ENCODE peak calls at places on chromosomes 16 and 17, in five cellular contexts. A, L, N, Y and C are unnamed samples.

GRCh38 chr16:8739989-8740704 is 57.3 kb downstream of the TMEM186 start:
- DNase-seq in A (no peak), L (no peak), N (no peak), Y (no peak), C (no peak)

GRCh38 chr17:41101586-41102259 is at the start of gene KRTAP4-16:
- DNase-seq in A (no peak), L (no peak), N (no peak), Y (no peak), C (no peak)

GRCh38 chr16:75160386-75160785 is 12.1 kb downstream of the ZFP1 start:
- DNase-seq in A (no peak), L (no peak), N (no peak), Y (no peak), C (no peak)

GRCh38 chr17:19332371-19333131 is 30.0 kb downstream of the B9D1 start:
- DNase-seq in A (no peak), L (no peak), N (no peak), Y (peak; percentile 43), C (no peak)

GRCh38 chr17:63434951-63435571 is 11.0 kb downstream of the CYB561 start:
- DNase-seq in A (no peak), L (no peak), N (peak; percentile 82), Y (peak; percentile 87), C (peak; percentile 76)

GRCh38 chr16:3842994-3843393 is 37.5 kb downstream of the CREBBP start:
- DNase-seq in A (no peak), L (no peak), N (no peak), Y (no peak), C (no peak)

GRCh38 chr17:51435641-51436091 is 175.3 kb downstream of the UTP18 start:
- DNase-seq in A (no peak), L (peak; percentile 52), N (peak; percentile 74), Y (peak; percentile 48), C (peak; percentile 61)

GRCh38 chr17:44086364-44087311 is 16.1 kb downstream of the G6PC3 start:
- DNase-seq in A (peak; percentile 75), L (no peak), N (peak; percentile 52), Y (no peak), C (peak; percentile 94)

GRCh38 chr17:39972271-39972670 is 8.3 kb upstream of the PSMD3 start:
- DNase-seq in A (no peak), L (no peak), N (no peak), Y (no peak), C (no peak)

GRCh38 chr16:84484579-84485254 is 19.7 kb downstream of the MEAK7 start:
- DNase-seq in A (peak; percentile 36), L (peak; percentile 32), N (no peak), Y (peak; percentile 63), C (peak; percentile 23)

GRCh38 chr16:59210955-59211541 is 476.9 kb upstream of the GOT2 start:
- DNase-seq in A (no peak), L (no peak), N (no peak), Y (no peak), C (no peak)

GRCh38 chr16:26394409-26394808 is 672.3 kb upstream of the C16orf82 start:
- DNase-seq in A (no peak), L (no peak), N (no peak), Y (no peak), C (no peak)
- H3K4me3 ChIP-seq in A (no peak overlapping the region), L (no peak overlapping the region), N (no peak overlapping the region), Y (no peak overlapping the region), C (no peak overlapping the region)

GRCh38 chr17:5241861-5242671 is 7.4 kb upstream of the SCIMP start:
- DNase-seq in A (no peak), L (peak; percentile 84), N (peak; percentile 48), Y (peak; percentile 56), C (peak; percentile 79)
- H3K4me3 ChIP-seq in A (no peak overlapping the region), L (peak overlapping the region; percentile 12), N (no peak overlapping the region), Y (no peak overlapping the region), C (no peak overlapping the region)

DNA sequence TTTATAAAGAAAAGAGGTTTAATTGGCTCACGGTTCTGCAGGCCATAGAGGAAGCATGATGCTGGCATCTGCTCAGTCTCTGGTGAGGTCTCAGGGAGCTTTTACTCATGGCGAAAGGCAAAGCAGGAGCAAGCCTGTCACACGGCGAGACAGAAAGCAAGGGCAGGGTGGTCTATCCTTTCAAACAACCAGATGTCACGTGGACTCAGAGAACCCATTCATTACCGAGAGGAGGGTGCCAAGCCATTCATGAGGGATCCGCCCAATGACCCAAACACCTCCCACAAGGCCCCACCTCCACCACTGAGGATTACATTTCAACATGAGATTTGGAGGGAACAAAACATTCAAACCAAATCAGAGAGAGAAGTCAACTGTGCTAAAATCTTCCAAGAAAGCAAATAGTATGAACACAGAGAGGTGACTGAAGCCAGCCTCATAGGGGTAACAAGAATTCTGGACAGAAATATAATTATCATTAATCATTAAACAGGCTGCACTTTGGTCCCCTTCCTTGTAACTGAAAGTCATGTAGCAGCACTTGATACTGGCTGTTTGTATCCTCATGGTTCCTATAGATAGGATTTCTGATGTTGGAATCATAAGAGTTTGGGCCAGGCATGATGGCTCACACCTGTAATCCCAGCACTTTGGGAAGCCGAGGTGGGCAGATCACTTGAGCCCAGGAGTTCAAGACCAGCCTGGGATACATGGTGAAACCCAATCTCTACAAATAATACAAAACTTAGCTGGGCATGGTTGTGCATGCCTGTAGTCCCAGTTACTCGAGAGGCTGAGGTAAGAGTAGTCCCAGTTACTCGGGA is 52.5 kb upstream of the B4GALNT2 start:
- DNase-seq in A (no peak), L (no peak), N (no peak), Y (no peak), C (no peak)
- H3K4me3 ChIP-seq in A (no peak overlapping the region), L (no peak overlapping the region), N (no peak overlapping the region), Y (no peak overlapping the region), C (no peak overlapping the region)

GRCh38 chr17:71677444-71677843 is 443.4 kb upstream of the SOX9 start:
- DNase-seq in A (no peak), L (no peak), N (no peak), Y (no peak), C (no peak)
- H3K4me3 ChIP-seq in A (no peak overlapping the region), L (no peak overlapping the region), N (no peak overlapping the region), Y (no peak overlapping the region), C (no peak overlapping the region)

GRCh38 chr16:85946680-85947510 is 47.9 kb downstream of the IRF8 start:
- DNase-seq in A (no peak), L (peak; percentile 53), N (no peak), Y (no peak), C (no peak)
- H3K4me3 ChIP-seq in A (no peak overlapping the region), L (peak overlapping the region; percentile 59), N (no peak overlapping the region), Y (peak overlapping the region; percentile 37), C (no peak overlapping the region)

GRCh38 chr16:66961065-66961744 is at the start of gene CES3:
- DNase-seq in A (peak; percentile 20), L (peak; percentile 80), N (peak; percentile 66), Y (peak; percentile 91), C (peak; percentile 41)
- H3K4me3 ChIP-seq in A (no peak within 1 kb of the TSS), L (no peak within 1 kb of the TSS), N (no peak within 1 kb of the TSS), Y (peak within 1 kb of the TSS; percentile 3), C (no peak within 1 kb of the TSS)

GRCh38 chr16:49276646-49277385 is 4.8 kb downstream of the CBLN1 start:
- DNase-seq in A (no peak), L (no peak), N (no peak), Y (no peak), C (no peak)

GRCh38 chr16:49278567-49278827 is 3.1 kb downstream of the CBLN1 start:
- DNase-seq in A (no peak), L (no peak), N (no peak), Y (no peak), C (no peak)

GRCh38 chr16:49278944-49279725 is 2.5 kb downstream of the CBLN1 start:
- DNase-seq in A (no peak), L (no peak), N (no peak), Y (no peak), C (no peak)

GRCh38 chr16:49277386-49277742 is 4.3 kb downstream of the CBLN1 start:
- DNase-seq in A (no peak), L (no peak), N (no peak), Y (no peak), C (no peak)

GRCh38 chr16:49277766-49278566 is 3.7 kb downstream of the CBLN1 start:
- DNase-seq in A (no peak), L (no peak), N (no peak), Y (no peak), C (no peak)
- H3K4me3 ChIP-seq in A (no peak overlapping the region), L (no peak overlapping the region), N (no peak overlapping the region), Y (no peak overlapping the region), C (no peak overlapping the region)

GRCh38 chr16:50468749-50469078 is 79.5 kb upstream of the NKD1 start:
- DNase-seq in A (no peak), L (no peak), N (no peak), Y (no peak), C (no peak)

GRCh38 chr16:50469121-50469743 is 79.0 kb upstream of the NKD1 start:
- DNase-seq in A (no peak), L (no peak), N (no peak), Y (no peak), C (no peak)

GRCh38 chr16:50469744-50470301 is 78.4 kb upstream of the NKD1 start:
- DNase-seq in A (no peak), L (no peak), N (no peak), Y (no peak), C (no peak)

GRCh38 chr16:50467559-50467942 is 80.6 kb upstream of the NKD1 start:
- DNase-seq in A (no peak), L (no peak), N (no peak), Y (no peak), C (no peak)

DNA sequence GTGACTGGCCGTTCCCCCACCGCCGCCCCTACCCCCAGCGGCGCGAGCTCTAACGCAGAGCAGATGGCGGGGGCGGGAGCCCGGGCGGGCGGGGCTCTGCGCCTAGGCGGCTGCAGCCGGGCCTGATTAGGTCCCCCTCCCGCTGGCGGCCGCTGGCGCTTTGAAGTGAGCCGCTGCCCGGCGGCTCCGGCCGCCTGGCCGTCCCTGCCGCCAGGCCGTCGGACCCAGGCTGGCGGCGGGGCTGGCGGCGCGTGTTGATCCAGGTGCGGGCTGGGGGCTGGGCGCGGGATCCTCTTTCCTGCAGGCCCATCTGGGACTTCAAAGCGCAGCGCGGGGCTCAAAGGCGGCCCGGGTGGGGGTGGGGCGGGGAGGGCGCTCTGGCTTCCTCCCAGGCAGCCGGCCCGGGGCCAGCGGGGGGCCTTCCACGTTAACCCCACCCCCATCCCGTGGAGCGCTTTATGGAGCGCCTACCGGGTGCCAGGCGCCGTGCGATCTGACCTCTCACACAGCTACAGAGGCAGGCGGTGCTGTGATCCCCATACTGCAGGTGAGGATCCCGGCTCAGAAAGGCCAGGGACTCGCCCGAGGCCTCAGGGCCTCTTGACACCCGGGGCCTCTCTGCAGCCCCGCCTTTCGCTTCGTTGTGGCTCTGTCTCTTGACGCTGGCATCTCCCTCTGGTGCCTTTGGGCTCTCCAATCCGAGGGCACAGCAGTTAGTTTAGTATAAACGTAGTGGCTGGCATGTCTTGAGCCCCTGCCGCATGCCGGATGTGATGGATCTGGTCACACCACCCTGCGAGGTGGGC is 80.0 kb upstream of the NKD1 start:
- DNase-seq in A (no peak), L (peak; percentile 13), N (no peak), Y (peak; percentile 44), C (no peak)
- H3K4me3 ChIP-seq in A (no peak overlapping the region), L (peak overlapping the region; percentile 5), N (no peak overlapping the region), Y (no peak overlapping the region), C (no peak overlapping the region)

DNA sequence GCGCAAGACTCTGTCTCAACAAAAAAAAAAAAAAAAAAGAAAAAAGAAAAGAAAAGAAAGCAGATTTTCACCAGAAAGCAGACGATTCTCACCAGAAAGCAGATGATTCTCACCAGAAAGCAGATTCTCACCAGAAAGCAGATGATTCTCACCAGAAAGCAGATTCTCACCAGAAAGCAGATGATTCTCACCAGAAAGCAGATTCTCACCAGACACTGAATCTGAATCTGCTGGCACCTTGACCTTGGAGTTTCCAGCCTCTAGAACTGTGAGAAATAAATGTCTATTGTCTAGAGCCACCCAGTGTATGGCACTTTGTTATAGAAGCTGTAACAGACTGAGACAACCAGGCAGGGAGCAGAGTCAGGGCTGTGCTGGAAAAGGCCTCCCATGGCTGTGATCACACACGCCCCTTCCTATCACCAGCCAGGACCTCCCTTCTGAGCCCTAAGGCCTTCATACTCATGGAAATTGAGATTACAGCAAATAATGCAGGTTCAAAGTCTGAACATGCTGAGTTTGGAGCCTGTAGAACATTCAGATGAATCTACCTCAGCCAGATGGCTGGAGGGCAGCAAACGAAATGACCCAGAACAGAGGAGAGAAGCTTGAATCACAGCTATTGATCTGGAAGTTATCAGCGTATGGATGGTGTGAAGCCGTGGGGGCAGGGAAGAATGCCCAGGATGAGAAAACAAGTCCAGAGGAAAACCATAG is 309.3 kb downstream of the SLC39A11 start:
- DNase-seq in A (no peak), L (no peak), N (no peak), Y (no peak), C (peak; percentile 4)
- H3K4me3 ChIP-seq in A (no peak overlapping the region), L (no peak overlapping the region), N (no peak overlapping the region), Y (no peak overlapping the region), C (no peak overlapping the region)